ENCODE peak calls at places on chromosomes 12 and 14, in eight cellular contexts. O is GM12878, S is sigmoid colon, V is HepG2, I is stomach, Y is esophagus muscularis mucosa, C is upper lobe of left lung, R is K562. P is an unnamed sample.

GRCh38 chr14:68637106-68638021 is 155.5 kb downstream of the ZFP36L1 start:
- DNase-seq in O (no peak), S (peak; percentile 85), V (no peak), I (no peak), Y (peak; percentile 93), C (no peak), R (no peak), P (no peak)

GRCh38 chr14:61598980-61599379 is 96.3 kb upstream of the HIF1A start:
- DNase-seq in O (no peak), S (no peak), V (peak; percentile 50), I (no peak), Y (peak; percentile 53), C (no peak), R (no peak), P (no peak)

GRCh38 chr12:100656141-100656540 is 82.7 kb downstream of the GAS2L3 start:
- DNase-seq in O (no peak), S (no peak), V (no peak), I (no peak), Y (no peak), C (no peak), R (no peak), P (no peak)

GRCh38 chr12:54216580-54217308 is 28.0 kb upstream of the SMUG1 start:
- DNase-seq in O (no peak), S (peak; percentile 84), V (peak; percentile 79), I (peak; percentile 71), Y (no peak), C (peak; percentile 79), R (peak; percentile 81), P (peak; percentile 78)

GRCh38 chr14:42374332-42374731 is 767.7 kb downstream of the LRFN5 start:
- DNase-seq in O (no peak), S (no peak), V (no peak), I (no peak), Y (no peak), C (no peak), R (no peak), P (no peak)

GRCh38 chr14:69346710-69347109 is 51.4 kb downstream of the ERH start:
- DNase-seq in O (no peak), S (no peak), V (no peak), I (peak; percentile 48), Y (no peak), C (no peak), R (peak; percentile 62), P (peak; percentile 47)

GRCh38 chr14:26548431-26548830 is 49.4 kb downstream of the NOVA1 start:
- DNase-seq in O (no peak), S (no peak), V (no peak), I (no peak), Y (no peak), C (no peak), R (no peak), P (no peak)

GRCh38 chr14:88775532-88775931 is 17.2 kb downstream of the EML5 start:
- DNase-seq in O (no peak), S (no peak), V (no peak), I (no peak), Y (no peak), C (no peak), R (no peak), P (no peak)

GRCh38 chr12:10722502-10722904 is 620 bp downstream of the YBX3 start:
- DNase-seq in O (no peak), S (peak; percentile 80), V (peak; percentile 19), I (peak; percentile 43), Y (no peak), C (peak; percentile 31), R (peak; percentile 54), P (peak; percentile 43)

GRCh38 chr12:80837342-80837978 is 100.3 kb downstream of the LIN7A start:
- DNase-seq in O (no peak), S (no peak), V (peak; percentile 61), I (no peak), Y (no peak), C (peak; percentile 42), R (no peak), P (no peak)

GRCh38 chr14:99878563-99878962 is 85.3 kb downstream of the EML1 start:
- DNase-seq in O (no peak), S (no peak), V (no peak), I (no peak), Y (no peak), C (no peak), R (no peak), P (no peak)

GRCh38 chr12:115043079-115043478 is 359.1 kb upstream of the TBX3 start:
- DNase-seq in O (no peak), S (no peak), V (no peak), I (no peak), Y (no peak), C (no peak), R (no peak), P (no peak)

GRCh38 chr12:52616680-52617402 is 1.5 kb downstream of the KRT73 start:
- DNase-seq in O (no peak), S (no peak), V (no peak), I (no peak), Y (peak; percentile 72), C (no peak), R (no peak), P (no peak)

GRCh38 chr12:74889563-74890236 is 319.9 kb downstream of the KCNC2 start:
- DNase-seq in O (no peak), S (no peak), V (no peak), I (no peak), Y (no peak), C (no peak), R (no peak), P (no peak)

GRCh38 chr14:100555436-100556067 is 31.7 kb downstream of the BEGAIN start:
- DNase-seq in O (no peak), S (no peak), V (no peak), I (no peak), Y (no peak), C (no peak), R (no peak), P (no peak)

GRCh38 chr12:56020437-56021189 is at the start of gene IKZF4:
- DNase-seq in O (no peak), S (peak; percentile 89), V (no peak), I (no peak), Y (no peak), C (peak; percentile 62), R (peak; percentile 77), P (no peak)
- TF ChIP-seq EP300 in O (no peak), S (no peak), V (no peak), I (no peak), Y (no peak), C (no peak), R (no peak), P (no peak)

DNA sequence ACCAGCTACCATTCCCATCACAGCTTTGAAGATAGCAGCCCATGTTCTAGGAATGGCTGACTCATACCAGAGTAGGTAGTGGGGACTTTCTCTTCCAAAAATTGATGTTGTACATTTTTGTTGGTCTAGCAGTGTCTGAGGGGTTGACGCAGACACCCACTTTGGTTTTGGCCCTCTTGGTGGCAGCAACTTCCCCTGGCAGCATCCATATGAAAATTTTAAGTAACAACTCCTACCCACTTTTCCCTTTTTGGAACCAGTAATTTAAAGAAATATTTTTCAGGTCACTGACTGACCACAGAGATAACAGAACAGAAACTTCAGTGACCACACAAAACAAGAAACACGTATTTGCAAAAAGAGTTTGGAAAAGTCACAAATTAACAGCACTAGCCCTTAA is 162.0 kb upstream of the TMCC3 start:
- DNase-seq in O (peak; percentile 71), S (no peak), V (no peak), I (no peak), Y (no peak), C (no peak), R (no peak), P (no peak)
- TF ChIP-seq POLR2AphosphoS5 in O (peak; percentile 4), S (no peak), V (no peak), I (no peak), Y (no peak), C (no peak), R (no peak), P (no peak)

DNA sequence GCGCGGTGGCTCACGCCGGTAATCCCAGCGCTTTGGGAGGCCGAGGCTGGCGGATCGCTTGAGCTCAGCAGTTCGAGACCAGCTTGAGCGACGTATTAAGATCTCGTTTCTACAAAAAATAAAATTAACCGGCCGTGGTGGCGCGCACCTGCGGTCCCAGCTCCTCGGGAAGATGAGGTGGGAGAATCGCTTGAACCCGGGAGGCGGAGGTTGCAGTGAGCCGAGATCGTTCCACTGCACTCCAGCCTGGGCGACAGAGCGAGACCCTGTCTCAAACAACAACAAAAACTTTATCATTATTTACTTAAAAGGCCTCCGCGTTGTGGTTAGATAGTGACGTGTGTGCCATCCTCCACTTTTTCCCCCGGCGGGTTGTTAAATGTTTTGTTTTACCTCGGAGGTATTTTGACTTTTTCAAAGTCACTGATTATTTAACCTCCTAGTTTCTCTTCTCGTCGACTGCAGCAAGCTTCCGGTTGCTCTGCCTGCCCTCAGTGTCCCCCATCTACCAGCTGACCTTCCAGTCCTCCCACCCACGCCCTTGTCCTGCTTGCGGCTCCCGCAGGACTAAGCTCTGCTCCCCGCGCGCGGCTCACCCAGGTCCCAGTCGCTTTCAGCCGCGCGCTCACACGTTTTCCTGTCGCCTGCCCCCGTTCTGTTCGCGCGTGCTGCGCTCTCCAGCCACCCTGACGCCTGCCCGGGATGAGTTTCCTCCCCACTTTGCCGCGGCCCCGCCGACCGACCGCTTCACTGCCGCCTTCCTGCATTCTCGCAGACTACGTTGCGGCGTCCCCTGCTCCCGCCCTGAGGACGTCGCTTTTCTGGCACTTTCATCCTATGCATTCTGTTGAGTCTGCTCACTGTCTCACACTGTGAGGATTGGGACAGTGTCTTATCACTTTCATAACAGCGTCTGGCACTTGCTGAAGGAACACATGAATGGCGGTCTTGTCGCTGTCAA is 1.2 kb upstream of the SCAF11 start:
- DNase-seq in O (no peak), S (peak; percentile 89), V (peak; percentile 76), I (peak; percentile 75), Y (peak; percentile 94), C (peak; percentile 82), R (peak; percentile 69), P (peak; percentile 77)
- TF ChIP-seq POLR2A in O (peak; percentile 92), S (peak; percentile 62), V (peak; percentile 88), I (no peak), Y (no peak), C (peak; percentile 88), R (peak; percentile 94), P (peak; percentile 91)

GRCh38 chr12:96473394-96474093 is 15.8 kb upstream of the CFAP54 start:
- DNase-seq in O (no peak), S (no peak), V (no peak), I (no peak), Y (no peak), C (no peak), R (no peak), P (no peak)

GRCh38 chr12:96472384-96472783 is 17.0 kb upstream of the CFAP54 start:
- DNase-seq in O (no peak), S (no peak), V (no peak), I (no peak), Y (no peak), C (no peak), R (no peak), P (no peak)

GRCh38 chr12:96474206-96474605 is 15.2 kb upstream of the CFAP54 start:
- DNase-seq in O (no peak), S (no peak), V (no peak), I (no peak), Y (no peak), C (no peak), R (no peak), P (no peak)

GRCh38 chr12:96466939-96467751 is 22.2 kb upstream of the CFAP54 start:
- DNase-seq in O (no peak), S (no peak), V (no peak), I (no peak), Y (no peak), C (no peak), R (no peak), P (no peak)

GRCh38 chr12:96471368-96472040 is 17.9 kb upstream of the CFAP54 start:
- DNase-seq in O (no peak), S (no peak), V (no peak), I (no peak), Y (no peak), C (no peak), R (no peak), P (no peak)
- TF ChIP-seq EP300 in O (no peak), S (no peak), V (no peak), I (no peak), Y (no peak), C (no peak), R (no peak), P (no peak)